ENCODE peak calls at places on chromosomes 7 and 10, in four cellular contexts. One of them, this sample, is unnamed.

GRCh38 chr10:113056030-113056429 is 106.0 kb downstream of the TCF7L2 start:
- DNase-seq in choroid plexus epithelial cell: no peak
- DNase-seq in B cell: no peak
- DNase-seq in RWPE1: no peak
- DNase-seq in this sample: no peak

GRCh38 chr7:11216276-11216675 is 242.6 kb downstream of the PHF14 start:
- DNase-seq in RWPE1: no peak
- DNase-seq in B cell: no peak
- DNase-seq in choroid plexus epithelial cell: no peak
- DNase-seq in this sample: no peak

GRCh38 chr10:84185526-84186175 is 8.7 kb upstream of the CDHR1 start:
- DNase-seq in choroid plexus epithelial cell: no peak
- DNase-seq in B cell: no peak
- DNase-seq in RWPE1: no peak
- DNase-seq in this sample: no peak

GRCh38 chr10:7408003-7408493 is 2.8 kb downstream of the SFMBT2 start:
- DNase-seq in B cell: no peak
- DNase-seq in choroid plexus epithelial cell: no peak
- DNase-seq in RWPE1: no peak
- DNase-seq in this sample: no peak

GRCh38 chr7:104923010-104923421 is 91.0 kb upstream of the KMT2E start:
- DNase-seq in RWPE1: peak
- DNase-seq in B cell: peak
- DNase-seq in choroid plexus epithelial cell: peak
- DNase-seq in this sample: peak

GRCh38 chr10:7763929-7764328 is 23.9 kb downstream of the KIN start:
- DNase-seq in RWPE1: no peak
- DNase-seq in B cell: no peak
- DNase-seq in choroid plexus epithelial cell: no peak
- DNase-seq in this sample: no peak

GRCh38 chr7:155202106-155202871 is 95.4 kb upstream of the INSIG1 start:
- DNase-seq in RWPE1: no peak
- DNase-seq in choroid plexus epithelial cell: no peak
- DNase-seq in B cell: peak
- DNase-seq in this sample: no peak

GRCh38 chr7:28754027-28754426 is 204.1 kb downstream of the TRIL start:
- DNase-seq in B cell: no peak
- DNase-seq in RWPE1: no peak
- DNase-seq in choroid plexus epithelial cell: peak
- DNase-seq in this sample: peak

GRCh38 chr7:140723002-140723401 is 26.5 kb downstream of the NDUFB2 start:
- DNase-seq in choroid plexus epithelial cell: no peak
- DNase-seq in B cell: no peak
- DNase-seq in RWPE1: no peak
- DNase-seq in this sample: no peak

GRCh38 chr10:62811159-62811875 is 4.8 kb downstream of the EGR2 start:
- DNase-seq in choroid plexus epithelial cell: no peak
- DNase-seq in RWPE1: no peak
- DNase-seq in B cell: no peak
- DNase-seq in this sample: no peak

GRCh38 chr10:4057021-4057420 is 272.0 kb upstream of the KLF6 start:
- DNase-seq in RWPE1: no peak
- DNase-seq in B cell: no peak
- DNase-seq in choroid plexus epithelial cell: no peak
- DNase-seq in this sample: no peak

GRCh38 chr7:47534322-47535032 is 47.4 kb downstream of the TNS3 start:
- DNase-seq in RWPE1: peak
- DNase-seq in B cell: no peak
- DNase-seq in choroid plexus epithelial cell: no peak
- DNase-seq in this sample: no peak

GRCh38 chr7:155961241-155962190 is 149.3 kb upstream of the SHH start:
- DNase-seq in RWPE1: peak
- DNase-seq in choroid plexus epithelial cell: peak
- DNase-seq in B cell: no peak
- DNase-seq in this sample: peak

GRCh38 chr10:133403359-133403758 is 9.4 kb downstream of the MTG1 start:
- DNase-seq in RWPE1: no peak
- DNase-seq in B cell: peak
- DNase-seq in choroid plexus epithelial cell: no peak
- DNase-seq in this sample: no peak

GRCh38 chr7:27427416-27427815 is 184.8 kb downstream of the EVX1 start:
- DNase-seq in choroid plexus epithelial cell: no peak
- DNase-seq in RWPE1: no peak
- DNase-seq in B cell: no peak
- DNase-seq in this sample: no peak

GRCh38 chr10:93386496-93387369 is 95.4 kb downstream of the MYOF start:
- DNase-seq in RWPE1: no peak
- DNase-seq in choroid plexus epithelial cell: peak
- DNase-seq in B cell: no peak
- DNase-seq in this sample: peak

GRCh38 chr10:43265799-43266721 is 805 bp downstream of the RASGEF1A start:
- DNase-seq in RWPE1: peak
- DNase-seq in B cell: no peak
- DNase-seq in choroid plexus epithelial cell: no peak
- DNase-seq in this sample: no peak

GRCh38 chr10:69655868-69656555 is 26.0 kb downstream of the FAM241B start:
- DNase-seq in choroid plexus epithelial cell: no peak
- DNase-seq in RWPE1: no peak
- DNase-seq in B cell: no peak
- DNase-seq in this sample: no peak

GRCh38 chr7:102993532-102994029 is 80.8 kb downstream of the LRRC17 start:
- DNase-seq in B cell: no peak
- DNase-seq in choroid plexus epithelial cell: peak
- DNase-seq in RWPE1: no peak
- DNase-seq in this sample: peak

GRCh38 chr10:124742418-124743187 is 1.6 kb downstream of the FAM53B start:
- DNase-seq in choroid plexus epithelial cell: peak
- DNase-seq in B cell: no peak
- DNase-seq in RWPE1: peak
- DNase-seq in this sample: peak

GRCh38 chr10:69418052-69418752 is 1.5 kb upstream of the TACR2 start:
- DNase-seq in RWPE1: no peak
- DNase-seq in choroid plexus epithelial cell: no peak
- DNase-seq in B cell: no peak
- DNase-seq in this sample: no peak

GRCh38 chr10:125256026-125256425 is 95.7 kb upstream of the CTBP2 start:
- DNase-seq in B cell: no peak
- DNase-seq in RWPE1: no peak
- DNase-seq in choroid plexus epithelial cell: no peak
- DNase-seq in this sample: no peak

GRCh38 chr7:138417103-138417695 is 42.9 kb upstream of the TRIM24 start:
- DNase-seq in choroid plexus epithelial cell: no peak
- DNase-seq in B cell: no peak
- DNase-seq in RWPE1: no peak
- DNase-seq in this sample: no peak

GRCh38 chr7:120320218-120320961 is 47.4 kb downstream of the KCND2 start:
- DNase-seq in B cell: no peak
- DNase-seq in RWPE1: no peak
- DNase-seq in choroid plexus epithelial cell: no peak
- DNase-seq in this sample: no peak

GRCh38 chr7:78587443-78588044 is 789.0 kb downstream of the PHTF2 start:
- DNase-seq in RWPE1: peak
- DNase-seq in choroid plexus epithelial cell: peak
- DNase-seq in B cell: no peak
- DNase-seq in this sample: peak

GRCh38 chr10:7787150-7787856 is 490 bp downstream of the KIN start:
- DNase-seq in choroid plexus epithelial cell: peak
- DNase-seq in RWPE1: peak
- DNase-seq in B cell: no peak
- DNase-seq in this sample: peak

GRCh38 chr7:235576-236395 is 43.4 kb downstream of the FAM20C start:
- DNase-seq in B cell: no peak
- DNase-seq in RWPE1: no peak
- DNase-seq in choroid plexus epithelial cell: no peak
- DNase-seq in this sample: no peak

GRCh38 chr10:8404721-8405120 is 350.2 kb downstream of the GATA3 start:
- DNase-seq in B cell: no peak
- DNase-seq in RWPE1: no peak
- DNase-seq in choroid plexus epithelial cell: no peak
- DNase-seq in this sample: peak

GRCh38 chr7:69893915-69894314 is 295.6 kb downstream of the AUTS2 start:
- DNase-seq in B cell: no peak
- DNase-seq in RWPE1: no peak
- DNase-seq in choroid plexus epithelial cell: peak
- DNase-seq in this sample: no peak

GRCh38 chr10:51117053-51117660 is 42.9 kb downstream of the PRKG1 start:
- DNase-seq in B cell: no peak
- DNase-seq in RWPE1: no peak
- DNase-seq in choroid plexus epithelial cell: no peak
- DNase-seq in this sample: no peak

GRCh38 chr10:625751-626711 is 63.4 kb downstream of the DIP2C start:
- DNase-seq in choroid plexus epithelial cell: no peak
- DNase-seq in B cell: no peak
- DNase-seq in RWPE1: no peak
- DNase-seq in this sample: no peak

GRCh38 chr10:130807721-130808120 is 503.8 kb downstream of the TCERG1L start:
- DNase-seq in RWPE1: no peak
- DNase-seq in B cell: no peak
- DNase-seq in choroid plexus epithelial cell: no peak
- DNase-seq in this sample: no peak

GRCh38 chr10:47189802-47190201 is 110.2 kb upstream of the GDF10 start:
- DNase-seq in choroid plexus epithelial cell: no peak
- DNase-seq in B cell: no peak
- DNase-seq in RWPE1: no peak
- DNase-seq in this sample: no peak

GRCh38 chr7:126440542-126440941 is 812.2 kb downstream of the GRM8 start:
- DNase-seq in RWPE1: no peak
- DNase-seq in B cell: no peak
- DNase-seq in choroid plexus epithelial cell: no peak
- DNase-seq in this sample: peak

GRCh38 chr7:33745934-33746333 is 159.4 kb upstream of the BMPER start:
- DNase-seq in RWPE1: peak
- DNase-seq in B cell: no peak
- DNase-seq in choroid plexus epithelial cell: no peak
- DNase-seq in this sample: peak

GRCh38 chr10:59382831-59383295 is 20.5 kb upstream of the FAM13C start:
- DNase-seq in RWPE1: no peak
- DNase-seq in B cell: no peak
- DNase-seq in choroid plexus epithelial cell: peak
- DNase-seq in this sample: no peak

GRCh38 chr10:1217237-1217587 is 161.0 kb downstream of the WDR37 start:
- DNase-seq in B cell: no peak
- DNase-seq in choroid plexus epithelial cell: no peak
- DNase-seq in RWPE1: no peak
- DNase-seq in this sample: no peak

GRCh38 chr7:28815369-28815927 is 142.7 kb downstream of the TRIL start:
- DNase-seq in B cell: no peak
- DNase-seq in RWPE1: no peak
- DNase-seq in choroid plexus epithelial cell: peak
- DNase-seq in this sample: no peak

GRCh38 chr10:10942441-10942840 is 75.2 kb upstream of the CELF2 start:
- DNase-seq in RWPE1: peak
- DNase-seq in B cell: no peak
- DNase-seq in choroid plexus epithelial cell: no peak
- DNase-seq in this sample: no peak
- TF ChIP-seq CTCF in RWPE1: no peak
- TF ChIP-seq CTCF in B cell: no peak
- TF ChIP-seq CTCF in choroid plexus epithelial cell: no peak
- TF ChIP-seq CTCF in this sample: no peak

GRCh38 chr10:14186245-14186644 is 144.5 kb downstream of the FRMD4A start:
- DNase-seq in B cell: no peak
- DNase-seq in RWPE1: no peak
- DNase-seq in choroid plexus epithelial cell: peak
- DNase-seq in this sample: peak
- TF ChIP-seq CTCF in B cell: no peak
- TF ChIP-seq CTCF in RWPE1: no peak
- TF ChIP-seq CTCF in choroid plexus epithelial cell: peak
- TF ChIP-seq CTCF in this sample: peak

GRCh38 chr10:15526754-15527153 is 155.7 kb upstream of the FAM171A1 start:
- DNase-seq in RWPE1: no peak
- DNase-seq in B cell: no peak
- DNase-seq in choroid plexus epithelial cell: no peak
- DNase-seq in this sample: no peak
- TF ChIP-seq CTCF in RWPE1: no peak
- TF ChIP-seq CTCF in B cell: no peak
- TF ChIP-seq CTCF in choroid plexus epithelial cell: no peak
- TF ChIP-seq CTCF in this sample: no peak

GRCh38 chr10:103799341-103799740 is 56.0 kb downstream of the SH3PXD2A start:
- DNase-seq in RWPE1: no peak
- DNase-seq in B cell: no peak
- DNase-seq in choroid plexus epithelial cell: no peak
- DNase-seq in this sample: no peak
- TF ChIP-seq CTCF in RWPE1: no peak
- TF ChIP-seq CTCF in B cell: no peak
- TF ChIP-seq CTCF in choroid plexus epithelial cell: no peak
- TF ChIP-seq CTCF in this sample: no peak

DNA sequence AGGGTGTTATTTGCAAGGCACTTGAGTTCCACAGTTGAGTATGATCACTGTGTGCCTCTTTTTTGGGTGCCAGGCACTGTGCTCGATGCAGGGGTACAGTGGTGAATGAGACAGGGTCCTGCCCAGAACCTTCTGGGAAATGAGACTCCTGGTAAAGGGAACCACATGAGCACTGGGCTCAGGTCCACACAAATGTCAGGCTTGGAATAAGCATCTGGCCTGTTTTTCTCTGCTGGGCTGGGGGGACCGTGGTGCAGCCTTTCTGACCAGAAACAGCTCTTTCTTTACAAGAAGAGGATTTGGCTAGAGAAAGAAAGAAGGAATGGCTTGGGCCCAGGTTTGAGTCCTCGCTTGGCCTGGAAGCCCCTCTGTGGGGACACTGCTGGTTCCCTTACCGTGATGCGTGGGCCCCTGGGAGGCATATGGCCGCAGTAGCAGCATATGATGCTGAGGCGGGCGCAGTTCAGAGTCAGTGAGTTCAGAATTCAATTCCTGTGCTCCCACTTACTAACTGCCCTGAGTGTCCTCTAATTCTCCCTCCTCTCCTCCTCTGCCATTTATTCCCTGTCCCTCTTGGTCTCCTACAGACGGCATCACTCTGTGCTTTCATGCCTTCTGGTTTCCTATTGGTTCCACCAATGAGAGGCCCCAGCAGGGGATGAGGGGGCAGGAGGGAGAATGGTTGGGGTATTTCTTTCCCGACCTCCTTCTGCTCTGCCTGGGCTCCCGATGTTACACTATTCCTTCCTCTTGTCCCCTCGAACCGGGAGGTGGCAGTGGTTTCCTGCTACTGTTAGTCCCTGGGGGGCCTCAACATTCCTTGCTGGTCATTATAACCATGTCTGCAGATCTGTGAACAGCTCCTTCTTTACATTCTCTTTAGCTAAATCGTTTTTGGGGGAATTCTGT is 9.6 kb upstream of the KCP start:
- DNase-seq in B cell: peak
- DNase-seq in RWPE1: no peak
- DNase-seq in choroid plexus epithelial cell: no peak
- DNase-seq in this sample: no peak
- TF ChIP-seq CTCF in B cell: no peak
- TF ChIP-seq CTCF in RWPE1: no peak
- TF ChIP-seq CTCF in choroid plexus epithelial cell: no peak
- TF ChIP-seq CTCF in this sample: no peak

DNA sequence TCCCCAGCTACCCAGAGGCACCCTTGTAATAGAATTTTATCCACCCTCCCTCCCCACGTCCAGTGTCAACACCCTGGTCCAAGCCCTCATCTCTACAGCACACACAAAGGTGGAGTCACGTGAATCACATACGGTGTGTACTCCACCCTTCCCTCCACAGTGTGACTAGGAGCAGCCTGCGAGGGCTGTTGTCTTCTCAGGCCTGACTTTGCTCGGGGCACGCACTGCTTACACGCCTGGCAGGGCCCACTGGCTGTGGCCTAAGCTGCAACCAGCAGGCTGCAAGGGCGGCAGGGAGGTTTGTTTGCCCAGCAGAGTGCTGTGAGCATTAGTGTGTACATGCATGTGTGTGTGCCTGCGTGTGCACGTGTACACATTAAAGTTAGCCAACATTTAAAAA is 93.7 kb downstream of the COBL start:
- DNase-seq in B cell: no peak
- DNase-seq in RWPE1: no peak
- DNase-seq in choroid plexus epithelial cell: no peak
- DNase-seq in this sample: no peak
- TF ChIP-seq CTCF in B cell: no peak
- TF ChIP-seq CTCF in RWPE1: no peak
- TF ChIP-seq CTCF in choroid plexus epithelial cell: no peak
- TF ChIP-seq CTCF in this sample: no peak